ENCODE peak calls at places on chromosomes 2 and 18, in six cellular contexts. R is CD14-positive monocyte, C is choroid plexus epithelial cell, I is activated T-cell treated with anti-CD3 and anti-CD28 coated beads for 1 hour, Q is upper lobe of left lung, J is mesendoderm. Z is an unnamed sample.

GRCh38 chr18:45879681-45880655 is 54.5 kb downstream of the SIGLEC15 start:
- DNase-seq in C (peak), I (peak), Q (peak), R (peak), J (peak), Z (peak)

GRCh38 chr2:37911296-37911888 is 13.7 kb upstream of the RMDN2 start:
- DNase-seq in I (no peak), C (no peak), J (no peak), Q (no peak), R (no peak), Z (no peak)

GRCh38 chr2:108594982-108595464 is 60.8 kb downstream of the LIMS1 start:
- DNase-seq in I (no peak), C (peak), Q (no peak), J (peak), R (peak), Z (peak)

GRCh38 chr2:40087434-40087833 is 308.4 kb upstream of the THUMPD2 start:
- DNase-seq in C (no peak), R (no peak), J (no peak), I (no peak), Q (no peak), Z (no peak)

GRCh38 chr18:26714739-26715138 is 150.8 kb downstream of the AQP4 start:
- DNase-seq in R (no peak), I (no peak), C (peak), J (no peak), Q (no peak), Z (no peak)

GRCh38 chr2:64263315-64263714 is 119.1 kb upstream of the PELI1 start:
- DNase-seq in R (no peak), I (no peak), Q (no peak), J (no peak), C (peak), Z (no peak)

GRCh38 chr2:95023222-95023597 is 2.3 kb upstream of the MAL start:
- DNase-seq in J (no peak), C (no peak), R (no peak), Q (no peak), I (peak), Z (no peak)

GRCh38 chr18:75036941-75037516 is 171.9 kb downstream of the PTGR3 start:
- DNase-seq in C (no peak), J (no peak), I (no peak), R (no peak), Q (no peak), Z (no peak)

GRCh38 chr2:202639233-202639632 is 4.5 kb downstream of the FAM117B start:
- DNase-seq in J (peak), Q (no peak), R (no peak), C (no peak), I (no peak), Z (no peak)

GRCh38 chr2:161947394-161947793 is 126.6 kb downstream of the DPP4 start:
- DNase-seq in J (no peak), R (no peak), I (no peak), Q (no peak), C (no peak), Z (no peak)

GRCh38 chr2:101515512-101515911 is 40.6 kb upstream of the RFX8 start:
- DNase-seq in I (no peak), J (no peak), R (no peak), Q (no peak), C (peak), Z (no peak)

GRCh38 chr2:214730248-214730647 is 79.2 kb downstream of the BARD1 start:
- DNase-seq in I (no peak), J (no peak), C (peak), Q (no peak), R (no peak), Z (no peak)

GRCh38 chr2:156380117-156380645 is 47.7 kb upstream of the NR4A2 start:
- DNase-seq in Q (no peak), C (peak), R (no peak), I (no peak), J (peak), Z (no peak)

GRCh38 chr2:3631851-3632659 is 25.9 kb upstream of the ALLC start:
- DNase-seq in Q (no peak), R (no peak), J (no peak), I (no peak), C (no peak), Z (no peak)

GRCh38 chr2:9657083-9657482 is 26.3 kb upstream of the YWHAQ start:
- DNase-seq in I (no peak), J (no peak), C (no peak), Q (no peak), R (no peak), Z (no peak)

GRCh38 chr2:231250698-231251097 is 52.3 kb downstream of the ARMC9 start:
- DNase-seq in R (no peak), I (no peak), C (no peak), Q (no peak), J (no peak), Z (no peak)

GRCh38 chr18:57210101-57210661 is 63.3 kb downstream of the BOD1L2 start:
- DNase-seq in R (no peak), C (peak), J (peak), I (no peak), Q (no peak), Z (peak)

GRCh38 chr2:85156141-85156540 is 22.9 kb downstream of the TCF7L1 start:
- DNase-seq in I (no peak), Q (no peak), J (no peak), C (peak), R (no peak), Z (no peak)

GRCh38 chr2:147712051-147712450 is 132.8 kb upstream of the ACVR2A start:
- DNase-seq in Q (no peak), I (no peak), C (no peak), J (no peak), R (no peak), Z (no peak)

GRCh38 chr2:130837811-130838565 is 1.3 kb downstream of the ARHGEF4 start:
- DNase-seq in J (no peak), R (no peak), C (no peak), I (no peak), Q (no peak), Z (no peak)

GRCh38 chr2:19796036-19796703 is 105.6 kb downstream of the TTC32 start:
- DNase-seq in J (no peak), C (no peak), R (no peak), Q (no peak), I (no peak), Z (peak)